ENCODE peak calls at places on chromosome 10, in ten cellular contexts. P is iris pigment epithelial cell; Z is amniotic epithelial cell; Q is psoas muscle; J is foreskin keratinocyte; Y is stimulated activated CD8-positive, alpha-beta memory T cell treated with anti-CD3 and anti-CD28 coated beads, Interleukin-12 subunit alpha, Interleukin-12 subunit beta, amount 100 ng/mL, for 4 hours; D is A549; O is mesenchymal stem cell; E is stimulated activated CD4-positive, alpha-beta T cell treated with anti-CD3 and anti-CD28 coated beads, Interleukin-1b, Interleukin-23, amount 100 ng/mL, for 48 hours; C is left ventricle myocardium superior. N is an unnamed sample.

GRCh38 chr10:64101611-64102263 is 580.5 kb downstream of the REEP3 start:
- DNase-seq in P (no peak), Z (no peak), Q (no peak), J (no peak), Y (no peak), D (no peak), O (no peak), E (no peak), C (no peak), N (no peak)

GRCh38 chr10:36888925-36889573 is 236.3 kb upstream of the ANKRD30A start:
- DNase-seq in P (peak; percentile 13), Z (peak; percentile 20), Q (no peak), J (peak; percentile 9), Y (no peak), D (peak; percentile 7), O (peak; percentile 17), E (peak; percentile 56), C (no peak), N (no peak)

GRCh38 chr10:30821994-30822692 is 192.6 kb upstream of the LYZL2 start:
- DNase-seq in P (no peak), Z (peak; percentile 33), Q (no peak), J (peak; percentile 37), Y (no peak), D (no peak), O (no peak), E (no peak), C (no peak), N (no peak)

GRCh38 chr10:9091515-9092093 is 1037.1 kb downstream of the GATA3 start:
- DNase-seq in P (no peak), Z (no peak), Q (no peak), J (no peak), Y (no peak), D (no peak), O (no peak), E (peak; percentile 53), C (no peak), N (no peak)

GRCh38 chr10:126904807-126905686 is at the start of gene DOCK1:
- DNase-seq in P (peak; percentile 70), Z (peak; percentile 63), Q (peak; percentile 73), J (no peak), Y (no peak), D (peak; percentile 82), O (peak; percentile 85), E (peak; percentile 10), C (peak; percentile 81), N (peak; percentile 90)

GRCh38 chr10:58326967-58327381 is 7.8 kb upstream of the UBE2D1 start:
- DNase-seq in P (peak; percentile 54), Z (peak; percentile 72), Q (peak; percentile 71), J (peak; percentile 22), Y (no peak), D (no peak), O (peak; percentile 6), E (no peak), C (peak; percentile 71), N (peak; percentile 73)

GRCh38 chr10:784759-785538 is 95.5 kb upstream of the DIP2C start:
- DNase-seq in P (peak; percentile 78), Z (peak; percentile 42), Q (peak; percentile 88), J (peak; percentile 7), Y (peak; percentile 16), D (peak; percentile 54), O (peak; percentile 90), E (peak; percentile 80), C (peak; percentile 66), N (peak; percentile 85)

GRCh38 chr10:100739516-100740368 is 5.6 kb upstream of the PAX2 start:
- DNase-seq in P (no peak), Z (no peak), Q (no peak), J (no peak), Y (no peak), D (peak; percentile 71), O (no peak), E (no peak), C (no peak), N (peak; percentile 87)

GRCh38 chr10:54368984-54369383 is 432.0 kb downstream of the PCDH15 start:
- DNase-seq in P (no peak), Z (no peak), Q (no peak), J (no peak), Y (no peak), D (no peak), O (no peak), E (no peak), C (no peak), N (no peak)

GRCh38 chr10:97631098-97631497 is 2.2 kb downstream of the MORN4 start:
- DNase-seq in P (peak; percentile 16), Z (no peak), Q (no peak), J (no peak), Y (no peak), D (no peak), O (peak; percentile 39), E (no peak), C (no peak), N (no peak)

GRCh38 chr10:80462277-80462985 is 8.3 kb downstream of the TSPAN14 start:
- DNase-seq in P (peak; percentile 47), Z (peak; percentile 45), Q (no peak), J (no peak), Y (no peak), D (no peak), O (peak; percentile 64), E (no peak), C (no peak), N (no peak)